ENCODE peak calls at places on chromosome 13, in six cellular contexts. T is RWPE1; Z is activated CD4-positive, alpha-beta memory T cell treated with anti-CD3 and anti-CD28 coated beads for 36 hours; O is mucosa of gallbladder; E is stimulated activated CD8-positive, alpha-beta memory T cell treated with anti-CD3 and anti-CD28 coated beads, Interleukin-4, amount 100 ng/mL, for 1 hour; J is endothelial cell. W is an unnamed sample.

GRCh38 chr13:45325806-45326205 is 15.2 kb downstream of the TPT1 start:
- DNase-seq in T (peak), Z (no peak), O (no peak), E (no peak), J (no peak), W (no peak)

GRCh38 chr13:98509271-98510155 is 67.4 kb downstream of the STK24 start:
- DNase-seq in T (peak), Z (peak), O (peak), E (no peak), J (no peak), W (no peak)

GRCh38 chr13:106499905-106500304 is 35.6 kb downstream of the EFNB2 start:
- DNase-seq in T (no peak), Z (no peak), O (no peak), E (no peak), J (no peak), W (no peak)

GRCh38 chr13:33172400-33172799 is 113.2 kb downstream of the STARD13 start:
- DNase-seq in T (no peak), Z (no peak), O (no peak), E (no peak), J (no peak), W (peak)

GRCh38 chr13:112209731-112210130 is 142.8 kb downstream of the SOX1 start:
- DNase-seq in T (no peak), Z (no peak), O (no peak), E (no peak), J (no peak), W (no peak)

GRCh38 chr13:68304287-68304893 is 1074.3 kb upstream of the PCDH9 start:
- DNase-seq in T (peak), Z (no peak), O (no peak), E (no peak), J (peak), W (no peak)

GRCh38 chr13:42337808-42338600 is 66.1 kb downstream of the AKAP11 start:
- DNase-seq in T (no peak), Z (no peak), O (no peak), E (no peak), J (no peak), W (no peak)

GRCh38 chr13:30196025-30196424 is 111.3 kb downstream of the KATNAL1 start:
- DNase-seq in T (no peak), Z (no peak), O (no peak), E (no peak), J (no peak), W (no peak)

GRCh38 chr13:110509478-110509926 is 52.0 kb downstream of the RAB20 start:
- DNase-seq in T (no peak), Z (no peak), O (no peak), E (no peak), J (no peak), W (no peak)

GRCh38 chr13:113078895-113079720 is 26.5 kb upstream of the F7 start:
- DNase-seq in T (no peak), Z (no peak), O (no peak), E (no peak), J (no peak), W (no peak)

GRCh38 chr13:72586519-72586918 is 140.9 kb downstream of the MZT1 start:
- DNase-seq in T (no peak), Z (no peak), O (no peak), E (no peak), J (no peak), W (no peak)

GRCh38 chr13:103466761-103467160 is 400.5 kb upstream of the SLC10A2 start:
- DNase-seq in T (no peak), Z (no peak), O (no peak), E (no peak), J (no peak), W (no peak)

GRCh38 chr13:113187263-113187669 is 21.2 kb downstream of the PCID2 start:
- DNase-seq in T (peak), Z (peak), O (peak), E (no peak), J (no peak), W (no peak)

GRCh38 chr13:46668302-46668720 is 115.3 kb downstream of the LRCH1 start:
- DNase-seq in T (peak), Z (peak), O (peak), E (no peak), J (peak), W (no peak)

GRCh38 chr13:29581666-29582065 is 13.8 kb downstream of the SLC7A1 start:
- DNase-seq in T (no peak), Z (no peak), O (no peak), E (no peak), J (no peak), W (no peak)

GRCh38 chr13:82829040-82829439 is 1053.2 kb downstream of the SLITRK1 start:
- DNase-seq in T (no peak), Z (no peak), O (no peak), E (no peak), J (no peak), W (no peak)

GRCh38 chr13:51249767-51250741 is 27.9 kb downstream of the FAM124A start:
- DNase-seq in T (peak), Z (no peak), O (no peak), E (no peak), J (no peak), W (no peak)

GRCh38 chr13:44274838-44275237 is 98.8 kb upstream of the SERP2 start:
- DNase-seq in T (no peak), Z (peak), O (no peak), E (no peak), J (no peak), W (no peak)

GRCh38 chr13:110365876-110366275 is 58.8 kb downstream of the COL4A2 start:
- DNase-seq in T (no peak), Z (no peak), O (no peak), E (no peak), J (no peak), W (no peak)

GRCh38 chr13:42320375-42320787 is 48.4 kb downstream of the AKAP11 start:
- DNase-seq in T (no peak), Z (no peak), O (no peak), E (no peak), J (no peak), W (no peak)

GRCh38 chr13:52004508-52005183 is 6.6 kb downstream of the ATP7B start:
- DNase-seq in T (no peak), Z (no peak), O (no peak), E (no peak), J (no peak), W (no peak)

GRCh38 chr13:94480672-94481145 is 1.2 kb upstream of the DCT start:
- DNase-seq in T (no peak), Z (no peak), O (no peak), E (no peak), J (no peak), W (no peak)

GRCh38 chr13:44199627-44200207 is 173.9 kb upstream of the SERP2 start:
- DNase-seq in T (peak), Z (no peak), O (no peak), E (no peak), J (no peak), W (peak)

GRCh38 chr13:23254506-23254905 is 73.7 kb downstream of the SGCG start:
- DNase-seq in T (no peak), Z (no peak), O (no peak), E (no peak), J (no peak), W (no peak)

GRCh38 chr13:112783135-112783945 is 93.5 kb downstream of the ATP11A start:
- DNase-seq in T (no peak), Z (no peak), O (no peak), E (no peak), J (no peak), W (no peak)

GRCh38 chr13:51590966-51591627 is 6.8 kb downstream of the WDFY2 start:
- DNase-seq in T (peak), Z (no peak), O (no peak), E (no peak), J (no peak), W (peak)

GRCh38 chr13:110582421-110582954 is 21.0 kb upstream of the RAB20 start:
- DNase-seq in T (no peak), Z (no peak), O (no peak), E (no peak), J (no peak), W (no peak)

GRCh38 chr13:111387026-111387871 is 66.8 kb downstream of the TEX29 start:
- DNase-seq in T (no peak), Z (no peak), O (no peak), E (no peak), J (no peak), W (no peak)

GRCh38 chr13:98435356-98435755 is 141.6 kb downstream of the STK24 start:
- DNase-seq in T (no peak), Z (no peak), O (no peak), E (no peak), J (no peak), W (no peak)

GRCh38 chr13:93963266-93964131 is 516.0 kb downstream of the DCT start:
- DNase-seq in T (no peak), Z (no peak), O (no peak), E (no peak), J (no peak), W (no peak)

GRCh38 chr13:34696741-34697140 is 245.3 kb upstream of the NBEA start:
- DNase-seq in T (no peak), Z (no peak), O (no peak), E (no peak), J (no peak), W (no peak)

GRCh38 chr13:99969934-99970760 is 1.4 kb downstream of the ZIC5 start:
- DNase-seq in T (no peak), Z (peak), O (no peak), E (no peak), J (peak), W (no peak)

GRCh38 chr13:26656919-26657318 is 99.4 kb downstream of the WASF3 start:
- DNase-seq in T (no peak), Z (no peak), O (no peak), E (no peak), J (no peak), W (no peak)

GRCh38 chr13:36130542-36131214 is 504 bp downstream of the DCLK1 start:
- DNase-seq in T (peak), Z (no peak), O (no peak), E (no peak), J (peak), W (no peak)

GRCh38 chr13:75493156-75493555 is 11.2 kb upstream of the TBC1D4 start:
- DNase-seq in T (no peak), Z (no peak), O (no peak), E (no peak), J (no peak), W (no peak)

GRCh38 chr13:68232351-68233130 is 1002.4 kb upstream of the PCDH9 start:
- DNase-seq in T (no peak), Z (no peak), O (no peak), E (no peak), J (no peak), W (no peak)

GRCh38 chr13:93098972-93099371 is 127.6 kb upstream of the GPC6 start:
- DNase-seq in T (no peak), Z (no peak), O (peak), E (no peak), J (no peak), W (no peak)

GRCh38 chr13:33918199-33918932 is 100.4 kb downstream of the RFC3 start:
- DNase-seq in T (peak), Z (no peak), O (no peak), E (no peak), J (no peak), W (no peak)